ENCODE peak calls at places on chromosomes 1 and 21, in four cellular contexts. X is psoas muscle, L is OCI-LY7, T is kidney epithelial cell. E is an unnamed sample.
A peak's percentile ranks its signal among the peaks of the same experiment; 100 is the strongest.

GRCh38 chr1:117674521-117675400 is 68.9 kb downstream of the TENT5C start:
- DNase-seq in L (peak; percentile 87), X (no peak), T (no peak), E (no peak)

GRCh38 chr1:1052003-1052840 is 21.9 kb downstream of the RNF223 start:
- DNase-seq in L (no peak), T (no peak), X (no peak), E (no peak)

GRCh38 chr21:31182231-31183129 is 144.2 kb upstream of the KRTAP19-8 start:
- DNase-seq in L (no peak), T (no peak), X (no peak), E (no peak)

GRCh38 chr1:179586107-179586823 is 5.4 kb upstream of the TDRD5 start:
- DNase-seq in L (no peak), T (no peak), X (peak; percentile 77), E (no peak)

GRCh38 chr21:39182016-39182415 is 1.2 kb downstream of the PSMG1 start:
- DNase-seq in X (no peak), L (peak; percentile 21), T (no peak), E (no peak)

GRCh38 chr1:183770816-183771128 is 34.1 kb upstream of the RGL1 start:
- DNase-seq in X (no peak), T (no peak), L (no peak), E (no peak)

GRCh38 chr1:25683731-25684130 is 67.1 kb downstream of the MAN1C1 start:
- DNase-seq in T (no peak), X (no peak), L (no peak), E (no peak)

GRCh38 chr1:221611930-221612777 is 129.7 kb downstream of the DUSP10 start:
- DNase-seq in L (no peak), T (peak; percentile 26), X (peak; percentile 81), E (peak; percentile 83)

GRCh38 chr21:27954806-27955205 is 987.9 kb upstream of the ADAMTS5 start:
- DNase-seq in L (no peak), X (no peak), T (peak; percentile 21), E (peak; percentile 56)

GRCh38 chr1:89068291-89068690 is 3.3 kb upstream of the GBP1 start:
- DNase-seq in L (no peak), X (no peak), T (no peak), E (no peak)

GRCh38 chr1:193631306-193631705 is 444.9 kb upstream of the B3GALT2 start:
- DNase-seq in X (no peak), T (no peak), L (no peak), E (no peak)

GRCh38 chr1:202034683-202035462 is 24.5 kb downstream of the ELF3 start:
- DNase-seq in X (peak; percentile 84), T (peak; percentile 97), L (no peak), E (no peak)

GRCh38 chr21:37119421-37120218 is 46.6 kb downstream of the TTC3 start:
- DNase-seq in X (no peak), L (no peak), T (no peak), E (no peak)

GRCh38 chr1:58251415-58252073 is 295.0 kb downstream of the OMA1 start:
- DNase-seq in T (no peak), X (no peak), L (peak; percentile 1), E (no peak)

GRCh38 chr1:161768986-161769672 is 3.0 kb downstream of the ATF6 start:
- DNase-seq in T (no peak), X (no peak), L (no peak), E (no peak)

GRCh38 chr1:21663251-21663950 is 5.8 kb downstream of the RAP1GAP start:
- DNase-seq in X (no peak), L (no peak), T (no peak), E (no peak)

GRCh38 chr21:14591882-14592281 is 45.8 kb upstream of the SAMSN1 start:
- DNase-seq in T (peak; percentile 23), X (peak; percentile 45), L (no peak), E (no peak)

DNA sequence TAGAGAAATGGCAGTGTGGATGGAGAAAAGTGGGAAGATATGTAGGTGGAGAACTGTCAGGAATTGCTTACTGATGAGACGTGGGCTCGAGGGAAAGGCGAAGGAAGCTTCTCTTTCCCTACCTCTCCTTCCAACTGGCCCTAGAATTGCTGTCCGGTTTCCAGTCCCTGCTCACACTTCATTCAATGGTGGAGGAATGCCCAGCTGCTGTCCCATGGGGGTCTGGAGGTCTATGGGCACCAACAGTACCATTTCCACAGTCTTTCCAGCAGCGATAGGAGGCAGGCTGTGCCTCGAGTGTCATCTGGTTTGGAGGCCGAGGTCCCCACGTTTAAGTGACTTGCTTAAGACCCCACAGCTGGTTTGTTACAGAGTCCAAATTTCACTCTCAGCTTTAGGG is 31.5 kb upstream of the CD1D start:
- DNase-seq in T (no peak), L (no peak), X (peak; percentile 59), E (no peak)
- H3K4me3 ChIP-seq in T (peak overlapping the region; percentile 22), L (peak overlapping the region; percentile 63), X (peak overlapping the region; percentile 51), E (peak overlapping the region; percentile 32)

GRCh38 chr1:30084909-30085571 is 638.3 kb downstream of the MATN1 start:
- DNase-seq in L (no peak), X (no peak), T (no peak), E (no peak)

GRCh38 chr1:30085814-30086770 is 637.3 kb downstream of the MATN1 start:
- DNase-seq in X (peak; percentile 64), T (no peak), L (peak; percentile 33), E (no peak)

GRCh38 chr1:30081379-30082102 is 641.8 kb downstream of the MATN1 start:
- DNase-seq in L (no peak), X (no peak), T (no peak), E (no peak)

GRCh38 chr1:30087465-30087864 is 635.9 kb downstream of the MATN1 start:
- DNase-seq in L (peak; percentile 7), X (peak; percentile 30), T (no peak), E (no peak)

GRCh38 chr1:30083800-30084464 is 639.5 kb downstream of the MATN1 start:
- DNase-seq in L (no peak), T (peak; percentile 75), X (no peak), E (peak; percentile 61)
- H3K4me3 ChIP-seq in L (no peak overlapping the region), T (no peak overlapping the region), X (no peak overlapping the region), E (no peak overlapping the region)

GRCh38 chr1:233730809-233731208 is 116.9 kb downstream of the KCNK1 start:
- DNase-seq in T (no peak), X (no peak), L (no peak), E (no peak)
- H3K4me3 ChIP-seq in T (no peak overlapping the region), X (no peak overlapping the region), L (no peak overlapping the region), E (no peak overlapping the region)

GRCh38 chr1:234773936-234774677 is 164.1 kb upstream of the IRF2BP2 start:
- DNase-seq in L (no peak), X (no peak), T (no peak), E (no peak)

GRCh38 chr1:234770924-234771540 is 161.1 kb upstream of the IRF2BP2 start:
- DNase-seq in L (no peak), X (no peak), T (no peak), E (no peak)

GRCh38 chr1:234770031-234770795 is 160.2 kb upstream of the IRF2BP2 start:
- DNase-seq in X (no peak), L (no peak), T (no peak), E (no peak)

GRCh38 chr1:234772345-234773147 is 162.6 kb upstream of the IRF2BP2 start:
- DNase-seq in T (peak; percentile 99), X (peak; percentile 87), L (peak; percentile 88), E (peak; percentile 99)

GRCh38 chr1:234771642-234772344 is 161.8 kb upstream of the IRF2BP2 start:
- DNase-seq in L (peak; percentile 22), X (no peak), T (no peak), E (no peak)
- H3K4me3 ChIP-seq in L (peak overlapping the region; percentile 39), X (no peak overlapping the region), T (no peak overlapping the region), E (no peak overlapping the region)

GRCh38 chr1:65991694-65992093 is 199.0 kb downstream of the PDE4B start:
- DNase-seq in T (no peak), X (no peak), L (no peak), E (no peak)
- H3K4me3 ChIP-seq in T (no peak overlapping the region), X (no peak overlapping the region), L (no peak overlapping the region), E (no peak overlapping the region)

GRCh38 chr1:200866521-200866920 is 6.3 kb upstream of the GPR25 start:
- DNase-seq in X (no peak), L (no peak), T (no peak), E (no peak)
- H3K4me3 ChIP-seq in X (no peak overlapping the region), L (no peak overlapping the region), T (no peak overlapping the region), E (no peak overlapping the region)

GRCh38 chr1:54047384-54048315 is 5.4 kb downstream of the TMEM59 start:
- DNase-seq in T (no peak), L (peak; percentile 20), X (no peak), E (no peak)

GRCh38 chr1:54052470-54052933 is 502 bp downstream of the TMEM59 start:
- DNase-seq in L (peak; percentile 34), T (peak; percentile 18), X (no peak), E (no peak)

GRCh38 chr1:54045487-54045886 is 7.5 kb downstream of the TMEM59 start:
- DNase-seq in T (no peak), L (no peak), X (no peak), E (no peak)

GRCh38 chr1:54051936-54052469 is 1.0 kb downstream of the TMEM59 start:
- DNase-seq in X (no peak), L (peak; percentile 5), T (no peak), E (no peak)

GRCh38 chr1:54046671-54047383 is 6.2 kb downstream of the TMEM59 start:
- DNase-seq in X (no peak), T (no peak), L (no peak), E (no peak)
- H3K4me3 ChIP-seq in X (no peak overlapping the region), T (no peak overlapping the region), L (no peak overlapping the region), E (no peak overlapping the region)

E was measured in HFF-Myc.